ENCODE peak calls at places on chromosomes 4 and X, in ten cellular contexts. One of them, this sample, is unnamed.
A peak's percentile ranks its signal among the peaks of the same experiment; 100 is the strongest.

GRCh38 chr4:102531441-102531840 is 30.3 kb downstream of the NFKB1 start:
- DNase-seq in uterus: no peak
- DNase-seq in stimulated activated CD4-positive, alpha-beta T cell treated with anti-CD3 and anti-CD28 coated beads, Interleukin-2, amount 100 ng/mL, for 48 hours: no peak
- DNase-seq in caudate nucleus: no peak
- DNase-seq in A549: no peak
- DNase-seq in brain microvascular endothelial cell: no peak
- DNase-seq in NCI-H1417 treated with DMSO at 0.1 percent for 48 hours: no peak
- DNase-seq in M059J: peak; percentile 12
- DNase-seq in left colon: no peak
- DNase-seq in GM06990: no peak
- DNase-seq in this sample: no peak

GRCh38 chrX:68257015-68257414 is 176.3 kb downstream of the OPHN1 start:
- DNase-seq in caudate nucleus: no peak
- DNase-seq in stimulated activated CD4-positive, alpha-beta T cell treated with anti-CD3 and anti-CD28 coated beads, Interleukin-2, amount 100 ng/mL, for 48 hours: no peak
- DNase-seq in A549: no peak
- DNase-seq in left colon: no peak
- DNase-seq in NCI-H1417 treated with DMSO at 0.1 percent for 48 hours: no peak
- DNase-seq in M059J: no peak
- DNase-seq in uterus: no peak
- DNase-seq in brain microvascular endothelial cell: no peak
- DNase-seq in GM06990: no peak
- DNase-seq in this sample: no peak

GRCh38 chr4:88352062-88352461 is 26.6 kb upstream of the HERC6 start:
- DNase-seq in A549: peak; percentile 2
- DNase-seq in brain microvascular endothelial cell: peak; percentile 37
- DNase-seq in left colon: no peak
- DNase-seq in uterus: no peak
- DNase-seq in GM06990: no peak
- DNase-seq in NCI-H1417 treated with DMSO at 0.1 percent for 48 hours: no peak
- DNase-seq in stimulated activated CD4-positive, alpha-beta T cell treated with anti-CD3 and anti-CD28 coated beads, Interleukin-2, amount 100 ng/mL, for 48 hours: no peak
- DNase-seq in M059J: peak; percentile 62
- DNase-seq in caudate nucleus: no peak
- DNase-seq in this sample: peak; percentile 63

GRCh38 chr4:182770259-182770968 is 146.8 kb downstream of the DCTD start:
- DNase-seq in caudate nucleus: no peak
- DNase-seq in left colon: no peak
- DNase-seq in M059J: no peak
- DNase-seq in uterus: no peak
- DNase-seq in stimulated activated CD4-positive, alpha-beta T cell treated with anti-CD3 and anti-CD28 coated beads, Interleukin-2, amount 100 ng/mL, for 48 hours: no peak
- DNase-seq in NCI-H1417 treated with DMSO at 0.1 percent for 48 hours: no peak
- DNase-seq in brain microvascular endothelial cell: no peak
- DNase-seq in A549: no peak
- DNase-seq in GM06990: no peak
- DNase-seq in this sample: no peak

GRCh38 chrX:114599903-114600302 is 16.0 kb downstream of the HTR2C start:
- DNase-seq in NCI-H1417 treated with DMSO at 0.1 percent for 48 hours: no peak
- DNase-seq in stimulated activated CD4-positive, alpha-beta T cell treated with anti-CD3 and anti-CD28 coated beads, Interleukin-2, amount 100 ng/mL, for 48 hours: no peak
- DNase-seq in caudate nucleus: no peak
- DNase-seq in left colon: no peak
- DNase-seq in brain microvascular endothelial cell: no peak
- DNase-seq in M059J: no peak
- DNase-seq in A549: no peak
- DNase-seq in uterus: no peak
- DNase-seq in GM06990: no peak
- DNase-seq in this sample: no peak

GRCh38 chr4:145440292-145441007 is 41.2 kb upstream of the SMAD1 start:
- DNase-seq in caudate nucleus: no peak
- DNase-seq in left colon: no peak
- DNase-seq in GM06990: no peak
- DNase-seq in NCI-H1417 treated with DMSO at 0.1 percent for 48 hours: no peak
- DNase-seq in A549: no peak
- DNase-seq in brain microvascular endothelial cell: no peak
- DNase-seq in stimulated activated CD4-positive, alpha-beta T cell treated with anti-CD3 and anti-CD28 coated beads, Interleukin-2, amount 100 ng/mL, for 48 hours: no peak
- DNase-seq in M059J: no peak
- DNase-seq in uterus: no peak
- DNase-seq in this sample: no peak

GRCh38 chrX:122269243-122269781 is 914.8 kb upstream of the GRIA3 start:
- DNase-seq in A549: no peak
- DNase-seq in caudate nucleus: no peak
- DNase-seq in GM06990: no peak
- DNase-seq in brain microvascular endothelial cell: no peak
- DNase-seq in M059J: no peak
- DNase-seq in uterus: no peak
- DNase-seq in left colon: no peak
- DNase-seq in stimulated activated CD4-positive, alpha-beta T cell treated with anti-CD3 and anti-CD28 coated beads, Interleukin-2, amount 100 ng/mL, for 48 hours: no peak
- DNase-seq in NCI-H1417 treated with DMSO at 0.1 percent for 48 hours: no peak
- DNase-seq in this sample: no peak

GRCh38 chr4:172996571-172997216 is 171.9 kb upstream of the GALNT7 start:
- DNase-seq in stimulated activated CD4-positive, alpha-beta T cell treated with anti-CD3 and anti-CD28 coated beads, Interleukin-2, amount 100 ng/mL, for 48 hours: no peak
- DNase-seq in uterus: no peak
- DNase-seq in A549: peak; percentile 42
- DNase-seq in brain microvascular endothelial cell: peak; percentile 85
- DNase-seq in GM06990: no peak
- DNase-seq in M059J: peak; percentile 74
- DNase-seq in left colon: no peak
- DNase-seq in NCI-H1417 treated with DMSO at 0.1 percent for 48 hours: no peak
- DNase-seq in caudate nucleus: no peak
- DNase-seq in this sample: peak; percentile 72

GRCh38 chr4:48705609-48706008 is 74.5 kb downstream of the FRYL start:
- DNase-seq in brain microvascular endothelial cell: no peak
- DNase-seq in uterus: no peak
- DNase-seq in GM06990: no peak
- DNase-seq in NCI-H1417 treated with DMSO at 0.1 percent for 48 hours: no peak
- DNase-seq in M059J: no peak
- DNase-seq in caudate nucleus: no peak
- DNase-seq in left colon: no peak
- DNase-seq in stimulated activated CD4-positive, alpha-beta T cell treated with anti-CD3 and anti-CD28 coated beads, Interleukin-2, amount 100 ng/mL, for 48 hours: no peak
- DNase-seq in A549: no peak
- DNase-seq in this sample: no peak

GRCh38 chr4:169064281-169064680 is 54.2 kb upstream of the CBR4 start:
- DNase-seq in caudate nucleus: no peak
- DNase-seq in brain microvascular endothelial cell: no peak
- DNase-seq in GM06990: no peak
- DNase-seq in A549: no peak
- DNase-seq in left colon: no peak
- DNase-seq in stimulated activated CD4-positive, alpha-beta T cell treated with anti-CD3 and anti-CD28 coated beads, Interleukin-2, amount 100 ng/mL, for 48 hours: no peak
- DNase-seq in NCI-H1417 treated with DMSO at 0.1 percent for 48 hours: no peak
- DNase-seq in uterus: no peak
- DNase-seq in M059J: no peak
- DNase-seq in this sample: no peak

GRCh38 chr4:54703182-54703581 is 45.4 kb downstream of the KIT start:
- DNase-seq in A549: no peak
- DNase-seq in GM06990: no peak
- DNase-seq in NCI-H1417 treated with DMSO at 0.1 percent for 48 hours: no peak
- DNase-seq in left colon: no peak
- DNase-seq in stimulated activated CD4-positive, alpha-beta T cell treated with anti-CD3 and anti-CD28 coated beads, Interleukin-2, amount 100 ng/mL, for 48 hours: no peak
- DNase-seq in brain microvascular endothelial cell: no peak
- DNase-seq in caudate nucleus: no peak
- DNase-seq in M059J: no peak
- DNase-seq in uterus: no peak
- DNase-seq in this sample: no peak

GRCh38 chrX:75421688-75422087 is 101.1 kb downstream of the ZDHHC15 start:
- DNase-seq in left colon: no peak
- DNase-seq in M059J: no peak
- DNase-seq in GM06990: no peak
- DNase-seq in uterus: no peak
- DNase-seq in NCI-H1417 treated with DMSO at 0.1 percent for 48 hours: no peak
- DNase-seq in brain microvascular endothelial cell: no peak
- DNase-seq in A549: no peak
- DNase-seq in caudate nucleus: no peak
- DNase-seq in stimulated activated CD4-positive, alpha-beta T cell treated with anti-CD3 and anti-CD28 coated beads, Interleukin-2, amount 100 ng/mL, for 48 hours: no peak
- DNase-seq in this sample: no peak

GRCh38 chr4:145098675-145099037 is 545 bp downstream of the ABCE1 start:
- DNase-seq in caudate nucleus: no peak
- DNase-seq in NCI-H1417 treated with DMSO at 0.1 percent for 48 hours: no peak
- DNase-seq in GM06990: no peak
- DNase-seq in stimulated activated CD4-positive, alpha-beta T cell treated with anti-CD3 and anti-CD28 coated beads, Interleukin-2, amount 100 ng/mL, for 48 hours: peak; percentile 34
- DNase-seq in A549: peak; percentile 52
- DNase-seq in uterus: no peak
- DNase-seq in brain microvascular endothelial cell: peak; percentile 52
- DNase-seq in M059J: peak; percentile 69
- DNase-seq in left colon: peak; percentile 39
- DNase-seq in this sample: peak; percentile 48

GRCh38 chrX:29435396-29435795 is 780.0 kb upstream of the MAGEB2 start:
- DNase-seq in uterus: no peak
- DNase-seq in left colon: no peak
- DNase-seq in GM06990: no peak
- DNase-seq in brain microvascular endothelial cell: no peak
- DNase-seq in A549: no peak
- DNase-seq in NCI-H1417 treated with DMSO at 0.1 percent for 48 hours: no peak
- DNase-seq in stimulated activated CD4-positive, alpha-beta T cell treated with anti-CD3 and anti-CD28 coated beads, Interleukin-2, amount 100 ng/mL, for 48 hours: no peak
- DNase-seq in M059J: peak; percentile 72
- DNase-seq in caudate nucleus: no peak
- DNase-seq in this sample: no peak

GRCh38 chrX:18577400-18577799 is 94.5 kb downstream of the RS1 start:
- DNase-seq in left colon: no peak
- DNase-seq in uterus: no peak
- DNase-seq in GM06990: no peak
- DNase-seq in NCI-H1417 treated with DMSO at 0.1 percent for 48 hours: no peak
- DNase-seq in brain microvascular endothelial cell: no peak
- DNase-seq in A549: no peak
- DNase-seq in stimulated activated CD4-positive, alpha-beta T cell treated with anti-CD3 and anti-CD28 coated beads, Interleukin-2, amount 100 ng/mL, for 48 hours: no peak
- DNase-seq in caudate nucleus: no peak
- DNase-seq in M059J: no peak
- DNase-seq in this sample: no peak

GRCh38 chrX:49915352-49916222 is 6.8 kb upstream of the CLCN5 start:
- DNase-seq in M059J: peak; percentile 55
- DNase-seq in A549: peak; percentile 57
- DNase-seq in left colon: no peak
- DNase-seq in brain microvascular endothelial cell: peak; percentile 32
- DNase-seq in GM06990: no peak
- DNase-seq in uterus: peak; percentile 45
- DNase-seq in NCI-H1417 treated with DMSO at 0.1 percent for 48 hours: no peak
- DNase-seq in stimulated activated CD4-positive, alpha-beta T cell treated with anti-CD3 and anti-CD28 coated beads, Interleukin-2, amount 100 ng/mL, for 48 hours: peak; percentile 15
- DNase-seq in caudate nucleus: no peak
- DNase-seq in this sample: peak; percentile 39

GRCh38 chr4:126583509-126583908 is 1049.2 kb upstream of the INTU start:
- DNase-seq in brain microvascular endothelial cell: no peak
- DNase-seq in stimulated activated CD4-positive, alpha-beta T cell treated with anti-CD3 and anti-CD28 coated beads, Interleukin-2, amount 100 ng/mL, for 48 hours: no peak
- DNase-seq in GM06990: no peak
- DNase-seq in NCI-H1417 treated with DMSO at 0.1 percent for 48 hours: no peak
- DNase-seq in uterus: no peak
- DNase-seq in A549: peak; percentile 3
- DNase-seq in caudate nucleus: no peak
- DNase-seq in M059J: peak; percentile 7
- DNase-seq in left colon: no peak
- DNase-seq in this sample: no peak

GRCh38 chr4:3387943-3388348 is 53.8 kb upstream of the HGFAC start:
- DNase-seq in stimulated activated CD4-positive, alpha-beta T cell treated with anti-CD3 and anti-CD28 coated beads, Interleukin-2, amount 100 ng/mL, for 48 hours: no peak
- DNase-seq in M059J: peak; percentile 91
- DNase-seq in A549: no peak
- DNase-seq in left colon: peak; percentile 80
- DNase-seq in GM06990: peak; percentile 56
- DNase-seq in caudate nucleus: no peak
- DNase-seq in uterus: peak; percentile 67
- DNase-seq in NCI-H1417 treated with DMSO at 0.1 percent for 48 hours: no peak
- DNase-seq in brain microvascular endothelial cell: peak; percentile 45
- DNase-seq in this sample: peak; percentile 2

GRCh38 chr4:87236851-87237250 is 16.4 kb upstream of the KLHL8 start:
- DNase-seq in A549: no peak
- DNase-seq in brain microvascular endothelial cell: no peak
- DNase-seq in GM06990: no peak
- DNase-seq in caudate nucleus: no peak
- DNase-seq in left colon: no peak
- DNase-seq in M059J: no peak
- DNase-seq in NCI-H1417 treated with DMSO at 0.1 percent for 48 hours: no peak
- DNase-seq in uterus: no peak
- DNase-seq in stimulated activated CD4-positive, alpha-beta T cell treated with anti-CD3 and anti-CD28 coated beads, Interleukin-2, amount 100 ng/mL, for 48 hours: no peak
- DNase-seq in this sample: no peak

GRCh38 chrX:150899191-150899757 is 806 bp upstream of the CD99L2 start:
- DNase-seq in uterus: peak; percentile 22
- DNase-seq in NCI-H1417 treated with DMSO at 0.1 percent for 48 hours: no peak
- DNase-seq in brain microvascular endothelial cell: no peak
- DNase-seq in stimulated activated CD4-positive, alpha-beta T cell treated with anti-CD3 and anti-CD28 coated beads, Interleukin-2, amount 100 ng/mL, for 48 hours: peak; percentile 3
- DNase-seq in caudate nucleus: no peak
- DNase-seq in M059J: peak; percentile 56
- DNase-seq in A549: peak; percentile 26
- DNase-seq in GM06990: peak; percentile 57
- DNase-seq in left colon: peak; percentile 44
- DNase-seq in this sample: no peak

GRCh38 chr4:140469806-140470733 is 28.0 kb downstream of the MGAT4D start:
- DNase-seq in NCI-H1417 treated with DMSO at 0.1 percent for 48 hours: no peak
- DNase-seq in M059J: no peak
- DNase-seq in left colon: no peak
- DNase-seq in brain microvascular endothelial cell: no peak
- DNase-seq in uterus: no peak
- DNase-seq in stimulated activated CD4-positive, alpha-beta T cell treated with anti-CD3 and anti-CD28 coated beads, Interleukin-2, amount 100 ng/mL, for 48 hours: no peak
- DNase-seq in caudate nucleus: no peak
- DNase-seq in GM06990: no peak
- DNase-seq in A549: no peak
- DNase-seq in this sample: no peak

GRCh38 chrX:130975947-130976346 is 72.9 kb upstream of the ENOX2 start:
- DNase-seq in stimulated activated CD4-positive, alpha-beta T cell treated with anti-CD3 and anti-CD28 coated beads, Interleukin-2, amount 100 ng/mL, for 48 hours: peak; percentile 7
- DNase-seq in uterus: no peak
- DNase-seq in left colon: no peak
- DNase-seq in GM06990: peak; percentile 5
- DNase-seq in A549: peak; percentile 57
- DNase-seq in brain microvascular endothelial cell: peak; percentile 74
- DNase-seq in NCI-H1417 treated with DMSO at 0.1 percent for 48 hours: no peak
- DNase-seq in caudate nucleus: no peak
- DNase-seq in M059J: peak; percentile 61
- DNase-seq in this sample: peak; percentile 45

GRCh38 chr4:97496298-97496873 is 646.9 kb downstream of the STPG2 start:
- DNase-seq in uterus: no peak
- DNase-seq in GM06990: no peak
- DNase-seq in A549: peak; percentile 81
- DNase-seq in M059J: peak; percentile 45
- DNase-seq in stimulated activated CD4-positive, alpha-beta T cell treated with anti-CD3 and anti-CD28 coated beads, Interleukin-2, amount 100 ng/mL, for 48 hours: no peak
- DNase-seq in caudate nucleus: no peak
- DNase-seq in NCI-H1417 treated with DMSO at 0.1 percent for 48 hours: no peak
- DNase-seq in left colon: no peak
- DNase-seq in brain microvascular endothelial cell: no peak
- DNase-seq in this sample: no peak

GRCh38 chr4:71229477-71230257 is 109.2 kb upstream of the SLC4A4 start:
- DNase-seq in brain microvascular endothelial cell: peak; percentile 43
- DNase-seq in M059J: peak; percentile 43
- DNase-seq in GM06990: no peak
- DNase-seq in caudate nucleus: no peak
- DNase-seq in left colon: peak; percentile 48
- DNase-seq in stimulated activated CD4-positive, alpha-beta T cell treated with anti-CD3 and anti-CD28 coated beads, Interleukin-2, amount 100 ng/mL, for 48 hours: no peak
- DNase-seq in NCI-H1417 treated with DMSO at 0.1 percent for 48 hours: no peak
- DNase-seq in uterus: no peak
- DNase-seq in A549: peak; percentile 31
- DNase-seq in this sample: peak; percentile 46

GRCh38 chr4:114927881-114928280 is 185.5 kb downstream of the NDST4 start:
- DNase-seq in uterus: no peak
- DNase-seq in M059J: no peak
- DNase-seq in left colon: no peak
- DNase-seq in A549: no peak
- DNase-seq in GM06990: no peak
- DNase-seq in brain microvascular endothelial cell: no peak
- DNase-seq in caudate nucleus: no peak
- DNase-seq in NCI-H1417 treated with DMSO at 0.1 percent for 48 hours: no peak
- DNase-seq in stimulated activated CD4-positive, alpha-beta T cell treated with anti-CD3 and anti-CD28 coated beads, Interleukin-2, amount 100 ng/mL, for 48 hours: no peak
- DNase-seq in this sample: no peak

GRCh38 chrX:108297290-108297689 is 140.9 kb downstream of the COL4A6 start:
- DNase-seq in left colon: no peak
- DNase-seq in uterus: no peak
- DNase-seq in GM06990: no peak
- DNase-seq in M059J: no peak
- DNase-seq in brain microvascular endothelial cell: no peak
- DNase-seq in NCI-H1417 treated with DMSO at 0.1 percent for 48 hours: no peak
- DNase-seq in stimulated activated CD4-positive, alpha-beta T cell treated with anti-CD3 and anti-CD28 coated beads, Interleukin-2, amount 100 ng/mL, for 48 hours: no peak
- DNase-seq in caudate nucleus: no peak
- DNase-seq in A549: no peak
- DNase-seq in this sample: no peak

GRCh38 chr4:20272411-20272872 is 20.7 kb downstream of the SLIT2 start:
- DNase-seq in brain microvascular endothelial cell: no peak
- DNase-seq in uterus: no peak
- DNase-seq in M059J: peak; percentile 81
- DNase-seq in NCI-H1417 treated with DMSO at 0.1 percent for 48 hours: no peak
- DNase-seq in A549: no peak
- DNase-seq in stimulated activated CD4-positive, alpha-beta T cell treated with anti-CD3 and anti-CD28 coated beads, Interleukin-2, amount 100 ng/mL, for 48 hours: no peak
- DNase-seq in left colon: no peak
- DNase-seq in caudate nucleus: no peak
- DNase-seq in GM06990: no peak
- DNase-seq in this sample: peak; percentile 80

GRCh38 chr4:93897559-93897958 is 69.0 kb downstream of the ATOH1 start:
- DNase-seq in M059J: peak; percentile 2
- DNase-seq in A549: peak; percentile 7
- DNase-seq in GM06990: no peak
- DNase-seq in NCI-H1417 treated with DMSO at 0.1 percent for 48 hours: no peak
- DNase-seq in caudate nucleus: no peak
- DNase-seq in left colon: no peak
- DNase-seq in brain microvascular endothelial cell: no peak
- DNase-seq in stimulated activated CD4-positive, alpha-beta T cell treated with anti-CD3 and anti-CD28 coated beads, Interleukin-2, amount 100 ng/mL, for 48 hours: no peak
- DNase-seq in uterus: no peak
- DNase-seq in this sample: no peak